ENCODE peak calls at places on chromosomes 11 and 22, in ten cellular contexts. Y is body of pancreas; R is aorta; S is naive thymus-derived CD4-positive, alpha-beta T cell; T is GM23338; Z is IMR-90; J is dorsolateral prefrontal cortex; D is CD4-positive, alpha-beta memory T cell; E is RWPE1; A is brain microvascular endothelial cell. W is an unnamed sample.

GRCh38 chr11:63142459-63142858 is 1.6 kb downstream of the SLC22A24 start:
- DNase-seq in Z (no peak), E (no peak), J (no peak), T (no peak), D (no peak), Y (no peak), R (no peak), A (no peak), S (no peak), W (no peak)

GRCh38 chr11:34565417-34566208 is 52.0 kb upstream of the ELF5 start:
- DNase-seq in S (no peak), Z (no peak), E (no peak), A (no peak), D (no peak), T (peak), J (no peak), Y (no peak), R (no peak), W (no peak)

GRCh38 chr22:50221410-50222300 is 20.8 kb downstream of the SELENOO start:
- DNase-seq in Y (no peak), D (no peak), T (no peak), A (no peak), S (no peak), R (no peak), E (no peak), J (no peak), Z (no peak), W (no peak)

GRCh38 chr22:28346308-28346707 is 333.3 kb downstream of the TTC28 start:
- DNase-seq in E (no peak), Y (no peak), T (no peak), R (no peak), D (no peak), S (no peak), A (no peak), Z (no peak), J (no peak), W (no peak)

GRCh38 chr11:112996924-112997323 is 35.7 kb downstream of the NCAM1 start:
- DNase-seq in S (no peak), Z (no peak), E (no peak), Y (no peak), J (no peak), D (no peak), A (no peak), R (no peak), T (no peak), W (no peak)

GRCh38 chr11:123696183-123696582 is 41.8 kb upstream of the SCN3B start:
- DNase-seq in A (no peak), J (no peak), E (no peak), R (no peak), D (no peak), S (no peak), T (no peak), Y (no peak), Z (no peak), W (no peak)

GRCh38 chr22:17120281-17120680 is 879 bp downstream of the TMEM121B start:
- DNase-seq in R (peak), E (peak), Y (peak), S (peak), T (peak), D (peak), Z (peak), A (no peak), J (no peak), W (no peak)

GRCh38 chr11:124198852-124199389 is 15.8 kb downstream of the OR10D3 start:
- DNase-seq in Z (no peak), R (no peak), D (no peak), J (no peak), A (no peak), T (no peak), Y (no peak), E (no peak), S (no peak), W (no peak)

GRCh38 chr11:68735626-68736025 is 15.7 kb downstream of the TESMIN start:
- DNase-seq in A (no peak), J (no peak), S (no peak), Z (no peak), R (no peak), E (no peak), Y (no peak), T (no peak), D (no peak), W (no peak)

GRCh38 chr22:48331691-48332220 is 1495.9 kb downstream of the BRD1 start:
- DNase-seq in E (no peak), Y (no peak), S (no peak), T (no peak), Z (no peak), J (no peak), R (no peak), A (no peak), D (no peak), W (no peak)

GRCh38 chr11:100687630-100688395 is 725 bp downstream of the ARHGAP42 start:
- DNase-seq in S (peak), E (peak), D (peak), R (peak), Y (peak), J (peak), A (peak), Z (peak), T (peak), W (peak)

GRCh38 chr11:8959546-8960166 is 4.6 kb downstream of the TMEM9B start:
- DNase-seq in D (peak), Z (peak), T (peak), J (peak), A (peak), E (peak), S (peak), Y (peak), R (no peak), W (peak)

GRCh38 chr11:134756811-134757540 is 344.9 kb upstream of the B3GAT1 start:
- DNase-seq in R (no peak), A (no peak), D (no peak), Y (no peak), Z (no peak), S (no peak), J (no peak), T (no peak), E (no peak), W (no peak)

GRCh38 chr11:97506360-97506759 is 1116.5 kb downstream of the JRKL start:
- DNase-seq in Z (no peak), Y (no peak), R (no peak), D (no peak), J (no peak), T (no peak), S (no peak), A (no peak), E (no peak), W (no peak)

GRCh38 chr22:32318361-32318760 is 39.3 kb upstream of the RFPL3 start:
- DNase-seq in D (no peak), Y (no peak), T (no peak), A (no peak), J (no peak), R (no peak), S (no peak), Z (no peak), E (no peak), W (no peak)

GRCh38 chr11:2400761-2401435 is 348 bp downstream of the TSSC4 start:
- DNase-seq in D (no peak), S (no peak), T (no peak), J (no peak), Z (no peak), E (no peak), R (no peak), A (no peak), Y (no peak), W (no peak)

GRCh38 chr11:77672276-77672675 is 34.7 kb upstream of the CLNS1A start:
- DNase-seq in R (no peak), J (no peak), Y (peak), S (no peak), T (no peak), E (no peak), A (peak), D (no peak), Z (peak), W (no peak)

GRCh38 chr11:69595805-69596665 is 44.9 kb upstream of the CCND1 start:
- DNase-seq in T (no peak), J (no peak), D (no peak), Z (no peak), S (no peak), Y (no peak), A (no peak), R (no peak), E (no peak), W (no peak)

GRCh38 chr22:38649841-38650522 is 6.2 kb downstream of the FAM227A start:
- DNase-seq in E (no peak), Z (no peak), J (no peak), D (no peak), Y (no peak), R (no peak), A (no peak), T (no peak), S (no peak), W (no peak)

GRCh38 chr11:46333129-46333947 is 13.9 kb upstream of the DGKZ start:
- DNase-seq in A (no peak), T (peak), D (peak), E (no peak), Z (no peak), J (no peak), S (peak), R (no peak), Y (no peak), W (no peak)

GRCh38 chr11:125128450-125128849 is 17.0 kb upstream of the TMEM218 start:
- DNase-seq in D (no peak), Y (no peak), J (no peak), E (no peak), Z (peak), R (no peak), T (no peak), A (peak), S (no peak), W (no peak)

GRCh38 chr11:77137421-77137820 is 9.4 kb downstream of the MYO7A start:
- DNase-seq in J (no peak), R (no peak), E (no peak), S (no peak), Z (no peak), T (no peak), A (no peak), D (no peak), Y (no peak), W (no peak)

GRCh38 chr11:32118025-32118974 is 27.4 kb downstream of the RCN1 start:
- DNase-seq in Y (no peak), E (no peak), S (no peak), J (no peak), Z (peak), A (peak), R (no peak), D (no peak), T (no peak), W (no peak)

GRCh38 chr11:113896156-113896879 is 8.3 kb upstream of the HTR3B start:
- DNase-seq in D (no peak), R (no peak), Z (peak), T (peak), S (peak), E (peak), A (peak), Y (peak), J (peak), W (peak)

GRCh38 chr22:27576815-27577564 is 224.6 kb downstream of the MN1 start:
- DNase-seq in S (no peak), Z (peak), T (peak), J (no peak), D (no peak), A (peak), R (no peak), Y (peak), E (no peak), W (no peak)

GRCh38 chr11:69524291-69524882 is 42.9 kb downstream of the LINC01488 start:
- DNase-seq in A (no peak), D (no peak), S (no peak), T (no peak), Y (no peak), Z (peak), R (peak), J (no peak), E (peak), W (no peak)

GRCh38 chr11:116500002-116500832 is 272.6 kb downstream of the BUD13 start:
- DNase-seq in S (no peak), A (no peak), T (peak), Z (no peak), E (no peak), R (no peak), D (no peak), Y (no peak), J (no peak), W (no peak)

GRCh38 chr11:34468209-34468841 is 29.6 kb downstream of the CAT start:
- DNase-seq in Z (peak), J (no peak), S (peak), E (peak), T (peak), R (no peak), A (peak), D (peak), Y (peak), W (no peak)

GRCh38 chr11:65422104-65422632 is 430 bp upstream of the NEAT1 start:
- DNase-seq in J (peak), D (peak), Y (peak), R (peak), Z (peak), S (peak), E (peak), A (peak), T (peak), W (peak)

GRCh38 chr11:17525570-17525969 is 18.6 kb downstream of the USH1C start:
- DNase-seq in E (no peak), Y (no peak), Z (no peak), J (no peak), S (no peak), R (no peak), D (no peak), A (no peak), T (no peak), W (no peak)

GRCh38 chr22:46824348-46824909 is 62.0 kb downstream of the TBC1D22A start:
- DNase-seq in D (no peak), Y (no peak), J (no peak), S (no peak), T (no peak), Z (no peak), E (no peak), R (peak), A (no peak), W (no peak)

GRCh38 chr11:26551186-26551801 is 20.8 kb downstream of the MUC15 start:
- DNase-seq in A (no peak), R (no peak), T (no peak), E (no peak), Y (no peak), Z (peak), J (no peak), S (no peak), D (no peak), W (no peak)

GRCh38 chr11:92784313-92784712 is 185.1 kb upstream of the MTNR1B start:
- DNase-seq in T (no peak), Z (no peak), E (no peak), A (no peak), J (no peak), Y (no peak), S (no peak), R (no peak), D (no peak), W (no peak)
- H3K27ac ChIP-seq in T (no peak), Z (no peak), E (no peak), A (no peak), J (no peak), Y (no peak), S (no peak), R (no peak), D (no peak), W (peak)

DNA sequence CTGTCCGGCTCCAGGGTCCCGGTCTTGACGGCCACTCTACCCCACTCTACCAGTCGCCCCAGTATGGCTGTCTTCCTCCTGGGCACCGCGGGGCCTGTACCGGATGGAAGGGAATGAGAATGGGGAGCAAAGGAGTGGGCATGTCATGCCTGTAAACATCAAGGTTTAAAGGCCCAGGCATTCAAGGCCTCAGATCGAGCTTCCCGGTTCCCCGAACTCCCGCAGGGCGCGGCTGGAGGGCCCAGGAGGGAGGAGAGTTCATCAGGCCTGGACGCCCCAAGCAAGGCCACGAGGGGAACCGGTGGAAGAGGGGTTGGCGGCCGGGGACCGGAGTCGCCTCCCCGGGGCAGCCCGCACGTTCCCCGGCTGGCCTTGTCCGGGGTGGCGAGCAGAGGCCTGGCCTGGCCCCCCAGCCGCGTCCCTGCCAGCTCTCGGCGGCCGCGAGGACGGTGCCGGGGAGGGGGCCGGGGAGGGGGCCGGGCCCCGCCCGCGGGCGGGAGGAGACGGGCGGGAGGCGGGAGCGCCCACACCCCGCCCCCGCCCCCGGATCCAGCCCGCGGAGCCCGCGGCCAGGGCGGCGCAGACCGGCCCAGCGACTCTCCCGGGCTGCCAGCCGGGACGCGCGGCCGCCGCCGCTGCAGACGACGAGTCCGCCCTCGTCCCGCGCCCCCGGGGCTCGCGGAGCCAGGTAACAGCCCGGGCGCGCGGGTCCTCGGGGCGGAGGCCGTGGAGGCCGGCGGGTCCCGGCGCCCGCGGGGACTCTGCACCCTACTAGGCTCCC is at the start of gene CDC42EP1:
- DNase-seq in S (no peak), E (no peak), D (no peak), T (peak), A (no peak), R (peak), Z (peak), J (no peak), Y (peak), W (no peak)
- H3K27ac ChIP-seq in S (no peak), E (peak), D (no peak), T (no peak), A (peak), R (peak), Z (peak), J (peak), Y (peak), W (peak)

GRCh38 chr22:43885319-43885671 is 6.5 kb downstream of the PNPLA5 start:
- DNase-seq in A (no peak), J (no peak), D (no peak), E (no peak), R (peak), Z (no peak), Y (no peak), S (no peak), T (no peak), W (no peak)

GRCh38 chr22:43884600-43885318 is 7.1 kb downstream of the PNPLA5 start:
- DNase-seq in T (peak), A (peak), J (peak), E (peak), Y (peak), S (no peak), Z (peak), D (no peak), R (peak), W (no peak)

GRCh38 chr22:43886231-43886630 is 5.6 kb downstream of the PNPLA5 start:
- DNase-seq in A (no peak), E (no peak), J (no peak), R (peak), T (no peak), D (no peak), Y (no peak), S (no peak), Z (no peak), W (no peak)

GRCh38 chr22:43887391-43887790 is 4.4 kb downstream of the PNPLA5 start:
- DNase-seq in A (no peak), E (no peak), T (no peak), Y (no peak), J (no peak), Z (no peak), D (no peak), S (no peak), R (peak), W (no peak)

GRCh38 chr22:43885786-43886185 is 6.0 kb downstream of the PNPLA5 start:
- DNase-seq in D (no peak), J (no peak), T (no peak), E (no peak), Y (no peak), A (no peak), R (peak), S (no peak), Z (no peak), W (no peak)
- H3K27ac ChIP-seq in D (no peak), J (no peak), T (no peak), E (no peak), Y (no peak), A (no peak), R (no peak), S (no peak), Z (no peak), W (no peak)

DNA sequence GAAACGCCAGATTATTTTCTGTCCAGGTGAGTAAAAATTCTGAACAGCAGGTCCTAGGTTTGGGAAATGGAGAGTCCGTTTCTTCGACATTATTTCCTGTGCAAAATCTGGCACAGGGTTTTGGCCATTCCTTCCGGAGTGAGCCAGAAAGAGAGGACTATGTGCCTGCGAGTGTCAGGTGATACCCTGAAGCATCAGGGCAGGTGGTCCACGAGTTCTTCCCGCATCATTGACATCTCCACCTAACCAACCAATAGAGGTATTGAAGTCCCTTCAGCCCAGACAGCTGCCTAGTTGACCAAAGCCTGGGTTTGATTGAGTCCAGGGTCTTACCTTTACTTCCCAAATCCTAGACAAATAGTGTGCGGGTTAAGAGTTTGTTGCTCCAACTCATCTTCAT is 808 bp downstream of the SNAP29 start:
- DNase-seq in J (no peak), Z (no peak), A (no peak), S (no peak), Y (no peak), T (no peak), E (no peak), R (no peak), D (no peak), W (no peak)
- H3K27ac ChIP-seq in J (peak), Z (no peak), A (no peak), S (peak), Y (peak), T (no peak), E (peak), R (no peak), D (peak), W (no peak)

DNA sequence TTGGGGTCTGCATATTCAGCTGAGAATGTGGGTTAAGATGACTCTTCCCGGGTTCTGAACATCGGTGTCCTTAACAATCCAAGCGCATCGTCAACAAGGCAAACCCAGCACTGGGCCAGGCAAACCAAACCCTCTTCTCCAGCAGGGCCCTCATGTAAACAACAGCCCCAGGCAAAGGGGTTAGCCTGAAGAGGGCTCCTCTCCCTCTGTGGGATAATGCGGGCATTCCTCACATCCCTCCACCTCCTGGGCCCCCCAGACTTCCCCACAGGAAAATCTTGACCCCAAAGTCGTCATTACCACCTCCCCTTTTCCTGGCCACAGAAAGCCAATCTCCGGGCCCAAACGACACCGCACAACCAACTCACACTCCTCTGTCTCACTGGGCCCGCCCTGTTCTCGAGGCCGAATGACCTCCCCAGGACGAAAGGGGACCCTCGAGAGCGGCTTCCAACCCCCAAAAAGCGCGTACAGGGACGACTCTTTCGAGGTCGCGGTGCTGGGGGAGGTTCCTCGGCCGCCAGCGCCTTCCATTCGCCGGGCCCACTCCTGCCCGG is 561 bp downstream of the DDB1 start:
- DNase-seq in Z (peak), D (no peak), T (peak), Y (no peak), J (no peak), R (no peak), S (peak), E (peak), A (peak), W (no peak)
- H3K27ac ChIP-seq in Z (peak), D (peak), T (peak), Y (peak), J (peak), R (no peak), S (peak), E (peak), A (peak), W (peak)